ENCODE peak calls at places on chromosomes 6 and 20, in ten cellular contexts. One of them, this sample, is unnamed.

GRCh38 chr20:38437796-38438195 is 2.7 kb upstream of the SNHG17 start:
- DNase-seq in NCI-H1092 treated with DMSO at 0.1 percent for 48 hours: no peak
- DNase-seq in iris pigment epithelial cell: no peak
- DNase-seq in HTR-8/SVneo: no peak
- DNase-seq in coronary artery: no peak
- DNase-seq in HEK293T: no peak
- DNase-seq in bronchial epithelial cell: no peak
- DNase-seq in dermis microvascular lymphatic vessel endothelial cell: no peak
- DNase-seq in tibial nerve: no peak
- DNase-seq in NT2/D1: no peak
- DNase-seq in this sample: no peak

GRCh38 chr6:112251170-112251945 is 3.0 kb downstream of the LAMA4 start:
- DNase-seq in NCI-H1092 treated with DMSO at 0.1 percent for 48 hours: no peak
- DNase-seq in iris pigment epithelial cell: peak; percentile 94
- DNase-seq in HTR-8/SVneo: no peak
- DNase-seq in coronary artery: no peak
- DNase-seq in HEK293T: no peak
- DNase-seq in bronchial epithelial cell: no peak
- DNase-seq in dermis microvascular lymphatic vessel endothelial cell: peak; percentile 72
- DNase-seq in tibial nerve: peak; percentile 79
- DNase-seq in NT2/D1: no peak
- DNase-seq in this sample: peak; percentile 21

GRCh38 chr20:61886721-61887658 is 178.7 kb downstream of the TAF4 start:
- DNase-seq in NCI-H1092 treated with DMSO at 0.1 percent for 48 hours: peak; percentile 2
- DNase-seq in iris pigment epithelial cell: peak; percentile 22
- DNase-seq in HTR-8/SVneo: peak; percentile 77
- DNase-seq in coronary artery: no peak
- DNase-seq in HEK293T: peak; percentile 68
- DNase-seq in bronchial epithelial cell: peak; percentile 7
- DNase-seq in dermis microvascular lymphatic vessel endothelial cell: no peak
- DNase-seq in tibial nerve: peak; percentile 27
- DNase-seq in NT2/D1: peak; percentile 57
- DNase-seq in this sample: peak; percentile 46

GRCh38 chr6:164034602-164035140 is 620.2 kb downstream of the QKI start:
- DNase-seq in NCI-H1092 treated with DMSO at 0.1 percent for 48 hours: no peak
- DNase-seq in iris pigment epithelial cell: peak; percentile 8
- DNase-seq in HTR-8/SVneo: peak; percentile 7
- DNase-seq in coronary artery: no peak
- DNase-seq in HEK293T: no peak
- DNase-seq in bronchial epithelial cell: no peak
- DNase-seq in dermis microvascular lymphatic vessel endothelial cell: no peak
- DNase-seq in tibial nerve: no peak
- DNase-seq in NT2/D1: no peak
- DNase-seq in this sample: no peak

GRCh38 chr6:21496749-21497148 is 96.8 kb upstream of the SOX4 start:
- DNase-seq in NCI-H1092 treated with DMSO at 0.1 percent for 48 hours: no peak
- DNase-seq in iris pigment epithelial cell: no peak
- DNase-seq in HTR-8/SVneo: no peak
- DNase-seq in coronary artery: no peak
- DNase-seq in HEK293T: no peak
- DNase-seq in bronchial epithelial cell: no peak
- DNase-seq in dermis microvascular lymphatic vessel endothelial cell: no peak
- DNase-seq in tibial nerve: no peak
- DNase-seq in NT2/D1: no peak
- DNase-seq in this sample: no peak

GRCh38 chr20:6295026-6295425 is 172.2 kb upstream of the FERMT1 start:
- DNase-seq in NCI-H1092 treated with DMSO at 0.1 percent for 48 hours: no peak
- DNase-seq in iris pigment epithelial cell: no peak
- DNase-seq in HTR-8/SVneo: no peak
- DNase-seq in coronary artery: no peak
- DNase-seq in HEK293T: no peak
- DNase-seq in bronchial epithelial cell: no peak
- DNase-seq in dermis microvascular lymphatic vessel endothelial cell: no peak
- DNase-seq in tibial nerve: no peak
- DNase-seq in NT2/D1: no peak
- DNase-seq in this sample: no peak

GRCh38 chr6:138454976-138455706 is 44.2 kb downstream of the NHSL1 start:
- DNase-seq in NCI-H1092 treated with DMSO at 0.1 percent for 48 hours: no peak
- DNase-seq in iris pigment epithelial cell: peak; percentile 16
- DNase-seq in HTR-8/SVneo: no peak
- DNase-seq in coronary artery: no peak
- DNase-seq in HEK293T: no peak
- DNase-seq in bronchial epithelial cell: peak; percentile 93
- DNase-seq in dermis microvascular lymphatic vessel endothelial cell: no peak
- DNase-seq in tibial nerve: no peak
- DNase-seq in NT2/D1: no peak
- DNase-seq in this sample: no peak

GRCh38 chr20:12358006-12358654 is 440.4 kb downstream of the BTBD3 start:
- DNase-seq in NCI-H1092 treated with DMSO at 0.1 percent for 48 hours: peak; percentile 4
- DNase-seq in iris pigment epithelial cell: peak; percentile 30
- DNase-seq in HTR-8/SVneo: no peak
- DNase-seq in coronary artery: no peak
- DNase-seq in HEK293T: peak; percentile 6
- DNase-seq in bronchial epithelial cell: peak; percentile 12
- DNase-seq in dermis microvascular lymphatic vessel endothelial cell: no peak
- DNase-seq in tibial nerve: no peak
- DNase-seq in NT2/D1: no peak
- DNase-seq in this sample: no peak

GRCh38 chr6:158047120-158047518 is 65.5 kb downstream of the SYNJ2 start:
- DNase-seq in NCI-H1092 treated with DMSO at 0.1 percent for 48 hours: no peak
- DNase-seq in iris pigment epithelial cell: no peak
- DNase-seq in HTR-8/SVneo: no peak
- DNase-seq in coronary artery: peak; percentile 72
- DNase-seq in HEK293T: no peak
- DNase-seq in bronchial epithelial cell: no peak
- DNase-seq in dermis microvascular lymphatic vessel endothelial cell: no peak
- DNase-seq in tibial nerve: no peak
- DNase-seq in NT2/D1: no peak
- DNase-seq in this sample: no peak

GRCh38 chr20:4297141-4297826 is 281.9 kb upstream of the RNF24 start:
- DNase-seq in NCI-H1092 treated with DMSO at 0.1 percent for 48 hours: no peak
- DNase-seq in iris pigment epithelial cell: no peak
- DNase-seq in HTR-8/SVneo: no peak
- DNase-seq in coronary artery: no peak
- DNase-seq in HEK293T: no peak
- DNase-seq in bronchial epithelial cell: no peak
- DNase-seq in dermis microvascular lymphatic vessel endothelial cell: peak; percentile 15
- DNase-seq in tibial nerve: no peak
- DNase-seq in NT2/D1: no peak
- DNase-seq in this sample: no peak

GRCh38 chr6:88725111-88725711 is 238.2 kb downstream of the RNGTT start:
- DNase-seq in NCI-H1092 treated with DMSO at 0.1 percent for 48 hours: no peak
- DNase-seq in iris pigment epithelial cell: peak; percentile 77
- DNase-seq in HTR-8/SVneo: no peak
- DNase-seq in coronary artery: no peak
- DNase-seq in HEK293T: peak; percentile 23
- DNase-seq in bronchial epithelial cell: no peak
- DNase-seq in dermis microvascular lymphatic vessel endothelial cell: no peak
- DNase-seq in tibial nerve: no peak
- DNase-seq in NT2/D1: no peak
- DNase-seq in this sample: no peak

GRCh38 chr6:24802271-24803059 is 3.7 kb upstream of the ARMH2 start:
- DNase-seq in NCI-H1092 treated with DMSO at 0.1 percent for 48 hours: no peak
- DNase-seq in iris pigment epithelial cell: no peak
- DNase-seq in HTR-8/SVneo: peak; percentile 34
- DNase-seq in coronary artery: no peak
- DNase-seq in HEK293T: no peak
- DNase-seq in bronchial epithelial cell: no peak
- DNase-seq in dermis microvascular lymphatic vessel endothelial cell: no peak
- DNase-seq in tibial nerve: no peak
- DNase-seq in NT2/D1: no peak
- DNase-seq in this sample: no peak

GRCh38 chr20:60266184-60266823 is 308.1 kb downstream of the CDH26 start:
- DNase-seq in NCI-H1092 treated with DMSO at 0.1 percent for 48 hours: no peak
- DNase-seq in iris pigment epithelial cell: no peak
- DNase-seq in HTR-8/SVneo: no peak
- DNase-seq in coronary artery: no peak
- DNase-seq in HEK293T: no peak
- DNase-seq in bronchial epithelial cell: no peak
- DNase-seq in dermis microvascular lymphatic vessel endothelial cell: no peak
- DNase-seq in tibial nerve: no peak
- DNase-seq in NT2/D1: no peak
- DNase-seq in this sample: no peak

GRCh38 chr6:1313755-1314503 is 2.0 kb downstream of the FOXQ1 start:
- DNase-seq in NCI-H1092 treated with DMSO at 0.1 percent for 48 hours: no peak
- DNase-seq in iris pigment epithelial cell: peak; percentile 25
- DNase-seq in HTR-8/SVneo: no peak
- DNase-seq in coronary artery: no peak
- DNase-seq in HEK293T: peak; percentile 80
- DNase-seq in bronchial epithelial cell: peak; percentile 29
- DNase-seq in dermis microvascular lymphatic vessel endothelial cell: no peak
- DNase-seq in tibial nerve: no peak
- DNase-seq in NT2/D1: no peak
- DNase-seq in this sample: no peak

GRCh38 chr20:18079756-18080353 is 22.1 kb upstream of the OVOL2 start:
- DNase-seq in NCI-H1092 treated with DMSO at 0.1 percent for 48 hours: no peak
- DNase-seq in iris pigment epithelial cell: no peak
- DNase-seq in HTR-8/SVneo: no peak
- DNase-seq in coronary artery: no peak
- DNase-seq in HEK293T: no peak
- DNase-seq in bronchial epithelial cell: no peak
- DNase-seq in dermis microvascular lymphatic vessel endothelial cell: no peak
- DNase-seq in tibial nerve: no peak
- DNase-seq in NT2/D1: no peak
- DNase-seq in this sample: no peak

GRCh38 chr6:105873799-105874198 is 212.3 kb upstream of the PRDM1 start:
- DNase-seq in NCI-H1092 treated with DMSO at 0.1 percent for 48 hours: no peak
- DNase-seq in iris pigment epithelial cell: no peak
- DNase-seq in HTR-8/SVneo: no peak
- DNase-seq in coronary artery: no peak
- DNase-seq in HEK293T: no peak
- DNase-seq in bronchial epithelial cell: no peak
- DNase-seq in dermis microvascular lymphatic vessel endothelial cell: no peak
- DNase-seq in tibial nerve: no peak
- DNase-seq in NT2/D1: no peak
- DNase-seq in this sample: no peak

GRCh38 chr6:130473886-130474285 is 108.1 kb downstream of the TMEM200A start:
- DNase-seq in NCI-H1092 treated with DMSO at 0.1 percent for 48 hours: no peak
- DNase-seq in iris pigment epithelial cell: peak; percentile 81
- DNase-seq in HTR-8/SVneo: no peak
- DNase-seq in coronary artery: no peak
- DNase-seq in HEK293T: no peak
- DNase-seq in bronchial epithelial cell: peak; percentile 77
- DNase-seq in dermis microvascular lymphatic vessel endothelial cell: no peak
- DNase-seq in tibial nerve: no peak
- DNase-seq in NT2/D1: no peak
- DNase-seq in this sample: no peak

GRCh38 chr6:148893073-148893472 is 146.2 kb downstream of the UST start:
- DNase-seq in NCI-H1092 treated with DMSO at 0.1 percent for 48 hours: no peak
- DNase-seq in iris pigment epithelial cell: no peak
- DNase-seq in HTR-8/SVneo: no peak
- DNase-seq in coronary artery: no peak
- DNase-seq in HEK293T: no peak
- DNase-seq in bronchial epithelial cell: no peak
- DNase-seq in dermis microvascular lymphatic vessel endothelial cell: no peak
- DNase-seq in tibial nerve: no peak
- DNase-seq in NT2/D1: no peak
- DNase-seq in this sample: no peak

GRCh38 chr6:69311888-69312287 is 484.9 kb downstream of the LMBRD1 start:
- DNase-seq in NCI-H1092 treated with DMSO at 0.1 percent for 48 hours: no peak
- DNase-seq in iris pigment epithelial cell: no peak
- DNase-seq in HTR-8/SVneo: no peak
- DNase-seq in coronary artery: no peak
- DNase-seq in HEK293T: no peak
- DNase-seq in bronchial epithelial cell: no peak
- DNase-seq in dermis microvascular lymphatic vessel endothelial cell: no peak
- DNase-seq in tibial nerve: no peak
- DNase-seq in NT2/D1: no peak
- DNase-seq in this sample: no peak

This sample was measured in NCI-H2227 treated with DMSO at 0.1 percent for 48 hours.